ENCODE peak calls at places on chromosomes 1 and 21, in five cellular contexts. B, N, G, K and E are unnamed samples. For H4K20me1, the result is how much of the 10 kb centered on the place peaks cover.

GRCh38 chr1:90973897-90974798 is 47.7 kb downstream of the ZNF644 start:
- DNase-seq in B (peak), N (no peak), G (peak), K (no peak), E (no peak)

GRCh38 chr1:22711591-22712501 is 1.2 kb downstream of the EPHB2 start:
- DNase-seq in N (no peak), G (no peak), K (peak), B (peak), E (peak)

GRCh38 chr1:67713071-67713806 is 28.2 kb downstream of the GADD45A start:
- DNase-seq in G (peak), N (peak), K (peak), B (peak), E (peak)

GRCh38 chr1:160205242-160205973 is at the start of gene PEA15:
- DNase-seq in K (peak), B (peak), N (peak), G (peak), E (peak)

GRCh38 chr21:43297989-43298388 is 128.9 kb downstream of the SIK1 start:
- DNase-seq in B (no peak), G (no peak), K (no peak), N (no peak), E (no peak)

GRCh38 chr1:25641931-25642611 is 25.5 kb downstream of the MAN1C1 start:
- DNase-seq in G (no peak), B (peak), K (no peak), N (no peak), E (no peak)

GRCh38 chr1:178652506-178652905 is 72.5 kb upstream of the RALGPS2 start:
- DNase-seq in G (no peak), K (no peak), N (no peak), B (no peak), E (no peak)

GRCh38 chr1:209584186-209584776 is 767 bp downstream of the CAMK1G start:
- DNase-seq in G (no peak), N (peak), B (no peak), K (no peak), E (no peak)

GRCh38 chr1:192682335-192682734 is 46.4 kb downstream of the RGS13 start:
- DNase-seq in N (no peak), G (no peak), K (no peak), B (no peak), E (no peak)

DNA sequence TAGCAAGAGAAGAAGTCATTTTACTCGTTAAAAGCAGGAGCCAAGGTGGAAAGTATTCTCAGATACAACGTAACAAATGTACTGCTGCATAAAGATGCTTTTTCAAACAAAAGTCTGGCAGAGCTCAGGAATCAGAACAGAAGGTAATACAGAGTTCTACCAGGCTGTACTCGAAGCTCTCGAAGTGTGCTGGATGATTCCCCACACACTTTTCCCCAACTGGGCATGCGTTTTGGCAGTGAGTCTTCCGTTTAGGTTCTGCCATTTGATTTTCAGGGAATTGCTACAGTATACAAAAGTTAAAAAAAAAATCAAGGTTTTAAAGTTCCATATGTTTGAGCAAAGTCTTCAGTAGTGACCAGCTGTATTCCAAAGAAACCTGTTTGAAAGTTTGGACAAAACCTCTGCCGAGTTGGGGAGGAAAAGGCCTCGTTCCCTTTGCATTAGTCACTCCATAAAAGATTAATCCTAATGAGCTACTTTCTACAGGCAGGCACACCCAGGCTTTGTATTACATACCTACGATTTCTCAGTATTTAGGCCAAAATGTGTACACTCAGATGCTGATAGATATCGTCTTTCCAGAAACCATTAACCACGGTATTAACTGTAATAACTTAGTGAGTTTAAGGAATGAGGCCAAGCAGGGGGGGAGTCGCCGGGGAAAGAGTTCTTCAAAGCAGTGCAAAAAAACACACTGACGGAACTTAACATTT is 477.1 kb downstream of the LMO4 start:
- DNase-seq in G (no peak), N (no peak), K (no peak), B (peak), E (peak)
- H3K4me2 ChIP-seq in G (no peak), N (no peak), K (peak), B (peak), E (peak)

GRCh38 chr1:38991638-38992449 is 768 bp downstream of the AKIRIN1 start:
- DNase-seq in G (peak), N (peak), B (peak), K (peak), E (peak)
- H4K20me1 ChIP-seq in G (under half), N (under half), B (under half), K (half or more), E (half or more)

GRCh38 chr1:74935446-74935845 is 198.7 kb upstream of the LHX8 start:
- DNase-seq in G (no peak), N (no peak), B (no peak), K (no peak), E (no peak)

GRCh38 chr1:74937176-74937575 is 197.0 kb upstream of the LHX8 start:
- DNase-seq in N (no peak), K (no peak), B (no peak), G (no peak), E (peak)

GRCh38 chr1:74933500-74933899 is 200.5 kb downstream of the TYW3 start:
- DNase-seq in K (no peak), B (no peak), N (no peak), G (no peak), E (no peak)
- H3K4me2 ChIP-seq in K (no peak), B (no peak), N (no peak), G (no peak), E (no peak)

GRCh38 chr1:2529776-2530500 is at the start of gene HES5:
- DNase-seq in K (peak), N (no peak), G (no peak), B (peak), E (no peak)
- H4K20me1 ChIP-seq in K (under half), N (under half), G (under half), B (under half), E (under half)